ENCODE peak calls at places on chromosomes 2 and 18, in four cellular contexts. Q, O, X and C are unnamed samples.
A peak's percentile ranks its signal among the peaks of the same experiment; 100 is the strongest.

GRCh38 chr18:8717011-8717770 is 11.8 kb downstream of the MTCL1 start:
- DNase-seq in X (no peak), O (no peak), Q (no peak), C (no peak)

GRCh38 chr2:111227716-111228141 is 107.0 kb downstream of the BCL2L11 start:
- DNase-seq in Q (peak; percentile 8), O (no peak), X (no peak), C (no peak)

GRCh38 chr2:236974752-236975151 is 110.9 kb upstream of the COPS8 start:
- DNase-seq in Q (no peak), X (no peak), O (no peak), C (no peak)

GRCh38 chr2:144181006-144181405 is 338.9 kb downstream of the ZEB2 start:
- DNase-seq in X (no peak), O (no peak), Q (no peak), C (no peak)

GRCh38 chr2:227163998-227164744 is at the start of the genes COL4A3 and COL4A4:
- DNase-seq in X (peak; percentile 60), O (peak; percentile 61), Q (peak; percentile 73), C (peak; percentile 13)

GRCh38 chr18:21164746-21165145 is 53.1 kb upstream of the ROCK1 start:
- DNase-seq in Q (no peak), O (no peak), X (no peak), C (no peak)

GRCh38 chr2:166614027-166614426 is 120.0 kb upstream of the SCN7A start:
- DNase-seq in X (no peak), Q (no peak), O (no peak), C (no peak)

GRCh38 chr18:8188196-8188595 is 421.0 kb upstream of the RAB12 start:
- DNase-seq in X (no peak), Q (no peak), O (no peak), C (no peak)

GRCh38 chr2:8427211-8427610 is 254.6 kb upstream of the ID2 start:
- DNase-seq in X (no peak), O (no peak), Q (no peak), C (no peak)

GRCh38 chr2:11155326-11156059 is at the start of gene SLC66A3:
- DNase-seq in Q (peak; percentile 24), X (no peak), O (peak; percentile 59), C (peak; percentile 92)

GRCh38 chr2:74499269-74499939 is at the start of gene LBX2:
- DNase-seq in Q (no peak), O (no peak), X (no peak), C (peak; percentile 46)
- TF ChIP-seq POLR2A in Q (no peak), O (no peak), X (no peak), C (no peak)

GRCh38 chr2:38744399-38744780 is 6.8 kb downstream of the SRSF7 start:
- DNase-seq in X (no peak), O (no peak), Q (no peak), C (no peak)
- TF ChIP-seq POLR2A in X (no peak), O (no peak), Q (no peak), C (no peak)

DNA sequence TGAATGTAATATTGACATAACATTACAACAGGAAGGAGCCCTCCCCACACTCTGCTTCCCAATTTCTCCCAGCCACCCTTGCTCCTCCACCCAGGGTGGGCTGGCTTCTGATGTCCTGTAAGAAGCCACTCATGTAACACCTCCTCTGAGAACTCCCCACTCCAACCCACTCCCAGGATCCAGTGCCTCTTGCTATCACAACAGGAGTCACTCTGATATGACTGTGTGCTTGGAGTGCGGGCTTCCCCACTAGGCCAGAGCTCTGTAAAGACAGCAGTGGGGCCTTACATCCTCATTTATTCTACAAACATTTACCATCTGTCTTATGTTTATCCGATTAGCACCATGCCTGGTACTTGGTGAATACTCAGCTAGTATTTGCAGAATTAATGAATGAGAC is 65.1 kb downstream of the PTGR3 start:
- DNase-seq in O (no peak), X (no peak), Q (no peak), C (no peak)
- TF ChIP-seq POLR2A in O (no peak), X (no peak), Q (no peak), C (no peak)

GRCh38 chr2:13308989-13309388 is 592.3 kb downstream of the TRIB2 start:
- DNase-seq in X (no peak), O (no peak), Q (no peak), C (no peak)
- TF ChIP-seq POLR2A in X (no peak), O (no peak), Q (no peak), C (no peak)